ENCODE peak calls at places on chromosomes 2 and 18, in six cellular contexts. One of them, this sample, is unnamed.
A peak's percentile ranks its signal among the peaks of the same experiment; 100 is the strongest.

GRCh38 chr2:210577263-210578071 is 21.1 kb downstream of the CPS1 start:
- DNase-seq in CD4-positive, alpha-beta memory T cell: peak; percentile 28
- DNase-seq in mucosa of descending colon: no peak
- DNase-seq in SJSA1: peak; percentile 41
- DNase-seq in colonic mucosa: no peak
- DNase-seq in cardiac muscle cell: peak; percentile 48
- DNase-seq in this sample: no peak

GRCh38 chr2:200700856-200701255 is 110.9 kb upstream of the BZW1 start:
- DNase-seq in SJSA1: no peak
- DNase-seq in cardiac muscle cell: no peak
- DNase-seq in mucosa of descending colon: no peak
- DNase-seq in colonic mucosa: no peak
- DNase-seq in CD4-positive, alpha-beta memory T cell: no peak
- DNase-seq in this sample: no peak

GRCh38 chr18:31206787-31207381 is 44.2 kb upstream of the DSC1 start:
- DNase-seq in mucosa of descending colon: peak; percentile 92
- DNase-seq in cardiac muscle cell: no peak
- DNase-seq in CD4-positive, alpha-beta memory T cell: no peak
- DNase-seq in SJSA1: peak; percentile 79
- DNase-seq in colonic mucosa: peak; percentile 94
- DNase-seq in this sample: peak; percentile 14

GRCh38 chr2:215269397-215270117 is 42.3 kb upstream of the ATIC start:
- DNase-seq in SJSA1: peak; percentile 67
- DNase-seq in colonic mucosa: peak; percentile 65
- DNase-seq in mucosa of descending colon: no peak
- DNase-seq in cardiac muscle cell: peak; percentile 82
- DNase-seq in CD4-positive, alpha-beta memory T cell: peak; percentile 51
- DNase-seq in this sample: peak; percentile 37

GRCh38 chr2:121081701-121082100 is 203.3 kb downstream of the TFCP2L1 start:
- DNase-seq in CD4-positive, alpha-beta memory T cell: no peak
- DNase-seq in SJSA1: no peak
- DNase-seq in mucosa of descending colon: no peak
- DNase-seq in cardiac muscle cell: no peak
- DNase-seq in colonic mucosa: no peak
- DNase-seq in this sample: no peak

GRCh38 chr2:12057436-12058166 is 311.2 kb downstream of the LPIN1 start:
- DNase-seq in SJSA1: peak; percentile 42
- DNase-seq in CD4-positive, alpha-beta memory T cell: no peak
- DNase-seq in mucosa of descending colon: peak; percentile 74
- DNase-seq in cardiac muscle cell: no peak
- DNase-seq in colonic mucosa: peak; percentile 25
- DNase-seq in this sample: peak; percentile 14

GRCh38 chr2:235268535-235268934 is 225.3 kb upstream of the AGAP1 start:
- DNase-seq in CD4-positive, alpha-beta memory T cell: no peak
- DNase-seq in cardiac muscle cell: no peak
- DNase-seq in mucosa of descending colon: no peak
- DNase-seq in SJSA1: peak; percentile 72
- DNase-seq in colonic mucosa: no peak
- DNase-seq in this sample: no peak

GRCh38 chr2:30236591-30237245 is 5.4 kb downstream of the LBH start:
- DNase-seq in SJSA1: no peak
- DNase-seq in cardiac muscle cell: peak; percentile 38
- DNase-seq in mucosa of descending colon: no peak
- DNase-seq in CD4-positive, alpha-beta memory T cell: no peak
- DNase-seq in colonic mucosa: no peak
- DNase-seq in this sample: no peak

GRCh38 chr2:220033546-220033945 is 406.1 kb downstream of the SLC4A3 start:
- DNase-seq in colonic mucosa: no peak
- DNase-seq in mucosa of descending colon: no peak
- DNase-seq in cardiac muscle cell: no peak
- DNase-seq in CD4-positive, alpha-beta memory T cell: no peak
- DNase-seq in SJSA1: peak; percentile 53
- DNase-seq in this sample: no peak

GRCh38 chr2:27765621-27766286 is 5.8 kb upstream of the MRPL33 start:
- DNase-seq in mucosa of descending colon: peak; percentile 70
- DNase-seq in colonic mucosa: peak; percentile 72
- DNase-seq in CD4-positive, alpha-beta memory T cell: peak; percentile 50
- DNase-seq in SJSA1: peak; percentile 33
- DNase-seq in cardiac muscle cell: no peak
- DNase-seq in this sample: peak; percentile 35

GRCh38 chr2:175855236-175855635 is 146.8 kb downstream of the LNPK start:
- DNase-seq in cardiac muscle cell: no peak
- DNase-seq in SJSA1: no peak
- DNase-seq in CD4-positive, alpha-beta memory T cell: no peak
- DNase-seq in colonic mucosa: no peak
- DNase-seq in mucosa of descending colon: no peak
- DNase-seq in this sample: no peak

GRCh38 chr2:12730265-12730664 is 13.5 kb downstream of the TRIB2 start:
- DNase-seq in cardiac muscle cell: no peak
- DNase-seq in CD4-positive, alpha-beta memory T cell: no peak
- DNase-seq in mucosa of descending colon: no peak
- DNase-seq in colonic mucosa: no peak
- DNase-seq in SJSA1: no peak
- DNase-seq in this sample: no peak

GRCh38 chr18:47191956-47192355 is 15.8 kb upstream of the IER3IP1 start:
- DNase-seq in SJSA1: no peak
- DNase-seq in mucosa of descending colon: no peak
- DNase-seq in cardiac muscle cell: no peak
- DNase-seq in colonic mucosa: no peak
- DNase-seq in CD4-positive, alpha-beta memory T cell: no peak
- DNase-seq in this sample: no peak

GRCh38 chr2:189179607-189179979 is at the start of gene COL5A2:
- DNase-seq in mucosa of descending colon: no peak
- DNase-seq in cardiac muscle cell: peak; percentile 69
- DNase-seq in SJSA1: peak; percentile 86
- DNase-seq in colonic mucosa: peak; percentile 38
- DNase-seq in CD4-positive, alpha-beta memory T cell: no peak
- DNase-seq in this sample: peak; percentile 25

GRCh38 chr2:60549250-60550150 is 4.0 kb downstream of the BCL11A start:
- DNase-seq in cardiac muscle cell: peak; percentile 69
- DNase-seq in colonic mucosa: peak; percentile 63
- DNase-seq in mucosa of descending colon: peak; percentile 66
- DNase-seq in CD4-positive, alpha-beta memory T cell: no peak
- DNase-seq in SJSA1: peak; percentile 20
- DNase-seq in this sample: no peak

GRCh38 chr2:125667630-125668029 is 988.3 kb upstream of the GYPC start:
- DNase-seq in mucosa of descending colon: no peak
- DNase-seq in cardiac muscle cell: no peak
- DNase-seq in colonic mucosa: no peak
- DNase-seq in SJSA1: no peak
- DNase-seq in CD4-positive, alpha-beta memory T cell: no peak
- DNase-seq in this sample: no peak

GRCh38 chr2:13651684-13652131 is 935.0 kb downstream of the TRIB2 start:
- DNase-seq in SJSA1: no peak
- DNase-seq in CD4-positive, alpha-beta memory T cell: no peak
- DNase-seq in cardiac muscle cell: no peak
- DNase-seq in mucosa of descending colon: no peak
- DNase-seq in colonic mucosa: no peak
- DNase-seq in this sample: no peak

GRCh38 chr2:207830778-207831549 is 61.3 kb upstream of the FZD5 start:
- DNase-seq in colonic mucosa: no peak
- DNase-seq in CD4-positive, alpha-beta memory T cell: no peak
- DNase-seq in cardiac muscle cell: no peak
- DNase-seq in SJSA1: no peak
- DNase-seq in mucosa of descending colon: no peak
- DNase-seq in this sample: no peak

GRCh38 chr2:195538937-195539336 is 118.1 kb upstream of the SLC39A10 start:
- DNase-seq in colonic mucosa: no peak
- DNase-seq in SJSA1: no peak
- DNase-seq in mucosa of descending colon: no peak
- DNase-seq in cardiac muscle cell: no peak
- DNase-seq in CD4-positive, alpha-beta memory T cell: no peak
- DNase-seq in this sample: no peak

GRCh38 chr2:239832101-239832994 is 192.8 kb downstream of the NDUFA10 start:
- DNase-seq in cardiac muscle cell: no peak
- DNase-seq in SJSA1: no peak
- DNase-seq in mucosa of descending colon: no peak
- DNase-seq in CD4-positive, alpha-beta memory T cell: no peak
- DNase-seq in colonic mucosa: no peak
- DNase-seq in this sample: no peak
- H3K9me3 ChIP-seq in cardiac muscle cell: no peaks in the 10 kb centered on the region
- H3K9me3 ChIP-seq in SJSA1: no peaks in the 10 kb centered on the region
- H3K9me3 ChIP-seq in mucosa of descending colon: no peaks in the 10 kb centered on the region
- H3K9me3 ChIP-seq in CD4-positive, alpha-beta memory T cell: no peaks in the 10 kb centered on the region
- H3K9me3 ChIP-seq in colonic mucosa: no peaks in the 10 kb centered on the region
- H3K9me3 ChIP-seq in this sample: no peaks in the 10 kb centered on the region

GRCh38 chr2:1744151-1744445 is 217 bp downstream of the PXDN start:
- DNase-seq in CD4-positive, alpha-beta memory T cell: no peak
- DNase-seq in SJSA1: no peak
- DNase-seq in mucosa of descending colon: no peak
- DNase-seq in colonic mucosa: no peak
- DNase-seq in cardiac muscle cell: peak; percentile 74
- DNase-seq in this sample: no peak
- H3K4me3 ChIP-seq in CD4-positive, alpha-beta memory T cell: no peak overlapping the region
- H3K4me3 ChIP-seq in SJSA1: peak overlapping the region; percentile 95
- H3K4me3 ChIP-seq in mucosa of descending colon: peak overlapping the region; percentile 9
- H3K4me3 ChIP-seq in colonic mucosa: peak overlapping the region; percentile 43
- H3K4me3 ChIP-seq in cardiac muscle cell: peak overlapping the region; percentile 85
- H3K4me3 ChIP-seq in this sample: peak overlapping the region; percentile 66

GRCh38 chr2:15610430-15610952 is 18.8 kb downstream of the DDX1 start:
- DNase-seq in CD4-positive, alpha-beta memory T cell: no peak
- DNase-seq in mucosa of descending colon: no peak
- DNase-seq in cardiac muscle cell: no peak
- DNase-seq in SJSA1: no peak
- DNase-seq in colonic mucosa: no peak
- DNase-seq in this sample: no peak

GRCh38 chr2:15609341-15610042 is 17.8 kb downstream of the DDX1 start:
- DNase-seq in colonic mucosa: no peak
- DNase-seq in CD4-positive, alpha-beta memory T cell: no peak
- DNase-seq in cardiac muscle cell: no peak
- DNase-seq in SJSA1: no peak
- DNase-seq in mucosa of descending colon: no peak
- DNase-seq in this sample: no peak

GRCh38 chr2:15607709-15608391 is 16.2 kb downstream of the DDX1 start:
- DNase-seq in cardiac muscle cell: no peak
- DNase-seq in colonic mucosa: no peak
- DNase-seq in mucosa of descending colon: no peak
- DNase-seq in SJSA1: no peak
- DNase-seq in CD4-positive, alpha-beta memory T cell: no peak
- DNase-seq in this sample: no peak

GRCh38 chr2:15606481-15607441 is 15.1 kb downstream of the DDX1 start:
- DNase-seq in colonic mucosa: no peak
- DNase-seq in mucosa of descending colon: no peak
- DNase-seq in CD4-positive, alpha-beta memory T cell: no peak
- DNase-seq in SJSA1: no peak
- DNase-seq in cardiac muscle cell: no peak
- DNase-seq in this sample: no peak

DNA sequence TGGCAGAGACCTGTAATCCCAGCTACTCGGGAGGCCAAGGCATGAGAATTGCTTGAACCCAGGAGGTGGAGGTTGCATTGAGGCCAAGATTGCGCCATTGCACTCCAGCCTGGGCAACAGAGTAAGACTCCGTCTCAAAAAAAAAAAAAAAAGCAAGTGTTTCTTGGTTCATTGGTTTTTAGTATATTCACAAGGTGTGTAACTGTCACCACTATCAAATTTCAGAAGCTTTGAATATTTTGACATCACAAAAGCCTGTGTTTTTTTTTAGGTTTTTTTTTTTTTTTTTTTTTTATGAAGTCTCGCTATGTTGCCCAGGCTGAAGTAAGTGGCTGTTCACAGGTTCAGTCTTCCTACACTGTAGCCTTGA is 16.7 kb downstream of the DDX1 start:
- DNase-seq in CD4-positive, alpha-beta memory T cell: no peak
- DNase-seq in mucosa of descending colon: no peak
- DNase-seq in cardiac muscle cell: no peak
- DNase-seq in SJSA1: no peak
- DNase-seq in colonic mucosa: no peak
- DNase-seq in this sample: no peak
- H3K9me3 ChIP-seq in CD4-positive, alpha-beta memory T cell: no peaks in the 10 kb centered on the region
- H3K9me3 ChIP-seq in mucosa of descending colon: no peaks in the 10 kb centered on the region
- H3K9me3 ChIP-seq in cardiac muscle cell: no peaks in the 10 kb centered on the region
- H3K9me3 ChIP-seq in SJSA1: no peaks in the 10 kb centered on the region
- H3K9me3 ChIP-seq in colonic mucosa: no peaks in the 10 kb centered on the region
- H3K9me3 ChIP-seq in this sample: no peaks in the 10 kb centered on the region

GRCh38 chr18:74395630-74396251 is 61.4 kb downstream of the DIPK1C start:
- DNase-seq in SJSA1: no peak
- DNase-seq in mucosa of descending colon: no peak
- DNase-seq in CD4-positive, alpha-beta memory T cell: no peak
- DNase-seq in cardiac muscle cell: no peak
- DNase-seq in colonic mucosa: no peak
- DNase-seq in this sample: no peak
- H3K4me3 ChIP-seq in SJSA1: no peak overlapping the region
- H3K4me3 ChIP-seq in mucosa of descending colon: no peak overlapping the region
- H3K4me3 ChIP-seq in CD4-positive, alpha-beta memory T cell: no peak overlapping the region
- H3K4me3 ChIP-seq in cardiac muscle cell: no peak overlapping the region
- H3K4me3 ChIP-seq in colonic mucosa: no peak overlapping the region
- H3K4me3 ChIP-seq in this sample: no peak overlapping the region